ENCODE peak calls at places on chromosomes 12 and 14, in ten cellular contexts. W is A549, O is omental fat pad, Q is GM10248, Z is HFFc6, V is fibroblast of pulmonary artery, K is dorsolateral prefrontal cortex, G is OCI-LY7, D is A673, F is mucosa of descending colon. S is an unnamed sample.

GRCh38 chr12:6535960-6536847 is 1.9 kb downstream of the GAPDH start:
- DNase-seq in K (no peak), D (no peak), F (no peak), G (peak; percentile 17), W (no peak), Q (no peak), V (no peak), O (no peak), Z (no peak), S (no peak)

GRCh38 chr14:23469127-23469905 is at the start of gene NGDN:
- DNase-seq in O (peak; percentile 92), V (peak; percentile 100), W (peak; percentile 100), Z (peak; percentile 100), Q (peak; percentile 94), G (peak; percentile 99), D (peak; percentile 100), F (peak; percentile 91), K (peak; percentile 97), S (peak; percentile 89)

GRCh38 chr14:59511916-59512530 is 27.7 kb downstream of the JKAMP start:
- DNase-seq in Z (no peak), F (no peak), Q (peak; percentile 16), G (peak; percentile 29), K (no peak), D (peak; percentile 72), V (no peak), O (no peak), W (peak; percentile 9), S (peak; percentile 30)

GRCh38 chr12:20482680-20483079 is 114.3 kb downstream of the PDE3A start:
- DNase-seq in W (no peak), Z (no peak), F (no peak), O (no peak), Q (no peak), K (no peak), D (no peak), G (no peak), V (no peak), S (no peak)

GRCh38 chr14:87975636-87976035 is 17.3 kb downstream of the GALC start:
- DNase-seq in D (no peak), G (no peak), W (no peak), K (no peak), V (peak; percentile 25), Q (no peak), Z (no peak), O (no peak), F (no peak), S (no peak)

GRCh38 chr14:64549805-64550538 is at the start of gene PPP1R36:
- DNase-seq in W (no peak), O (no peak), K (no peak), G (no peak), V (no peak), Z (no peak), F (peak; percentile 84), Q (peak; percentile 35), D (peak; percentile 57), S (peak; percentile 61)

GRCh38 chr14:68607081-68607851 is 185.6 kb downstream of the ZFP36L1 start:
- DNase-seq in F (peak; percentile 64), D (no peak), G (no peak), Q (no peak), W (no peak), V (peak; percentile 26), K (no peak), Z (no peak), O (no peak), S (no peak)

GRCh38 chr14:21734457-21735074 is 60.9 kb upstream of the OR4E1 start:
- DNase-seq in Z (no peak), F (no peak), V (peak; percentile 68), O (no peak), D (peak; percentile 88), W (peak; percentile 69), G (peak; percentile 70), Q (peak; percentile 35), K (no peak), S (peak; percentile 29)

GRCh38 chr14:88289214-88289613 is 33.9 kb downstream of the KCNK10 start:
- DNase-seq in W (no peak), D (no peak), G (no peak), Q (no peak), K (no peak), Z (no peak), O (no peak), V (no peak), F (no peak), S (no peak)

GRCh38 chr14:77804592-77804991 is 4.7 kb downstream of the ADCK1 start:
- DNase-seq in D (peak; percentile 51), F (no peak), Z (no peak), W (peak; percentile 49), Q (peak; percentile 40), O (no peak), V (peak; percentile 10), G (peak; percentile 54), K (no peak), S (peak; percentile 49)

GRCh38 chr12:122126342-122126635 is 47.7 kb downstream of the IL31 start:
- DNase-seq in O (no peak), K (no peak), G (no peak), V (no peak), Z (no peak), F (no peak), W (no peak), Q (no peak), D (no peak), S (no peak)

GRCh38 chr12:88578821-88579518 is 1.3 kb downstream of the KITLG start:
- DNase-seq in K (no peak), Q (no peak), G (no peak), Z (peak; percentile 17), D (peak; percentile 39), V (no peak), O (no peak), F (peak; percentile 33), W (peak; percentile 52), S (no peak)

GRCh38 chr14:100714205-100714781 is 12.4 kb upstream of the DLK1 start:
- DNase-seq in F (no peak), D (no peak), O (no peak), K (peak; percentile 60), Q (no peak), V (no peak), Z (no peak), G (peak; percentile 80), W (no peak), S (no peak)

GRCh38 chr14:104283197-104284106 is 145.1 kb downstream of the KIF26A start:
- DNase-seq in O (no peak), K (peak; percentile 18), Z (no peak), G (no peak), W (no peak), V (no peak), F (peak; percentile 89), Q (no peak), D (no peak), S (no peak)

GRCh38 chr12:54431911-54432814 is 13.1 kb upstream of the ITGA5 start:
- DNase-seq in W (peak; percentile 70), K (no peak), O (peak; percentile 70), G (no peak), V (peak; percentile 86), F (no peak), Z (peak; percentile 58), D (peak; percentile 85), Q (no peak), S (no peak)

GRCh38 chr12:1350055-1350933 is 244.1 kb downstream of the FBXL14 start:
- DNase-seq in O (no peak), Q (no peak), D (peak; percentile 17), G (no peak), W (peak; percentile 54), V (peak; percentile 62), F (no peak), K (no peak), Z (peak; percentile 92), S (no peak)

GRCh38 chr12:109191621-109192250 is 75.3 kb downstream of the ACACB start:
- DNase-seq in V (no peak), F (no peak), W (peak; percentile 73), G (no peak), O (no peak), D (no peak), Q (no peak), Z (no peak), K (no peak), S (no peak)

GRCh38 chr12:54993181-54993835 is 8.7 kb upstream of the TESPA1 start:
- DNase-seq in W (peak; percentile 75), Z (peak; percentile 33), F (no peak), V (peak; percentile 77), D (peak; percentile 76), O (no peak), G (peak; percentile 83), Q (peak; percentile 64), K (no peak), S (peak; percentile 64)

DNA sequence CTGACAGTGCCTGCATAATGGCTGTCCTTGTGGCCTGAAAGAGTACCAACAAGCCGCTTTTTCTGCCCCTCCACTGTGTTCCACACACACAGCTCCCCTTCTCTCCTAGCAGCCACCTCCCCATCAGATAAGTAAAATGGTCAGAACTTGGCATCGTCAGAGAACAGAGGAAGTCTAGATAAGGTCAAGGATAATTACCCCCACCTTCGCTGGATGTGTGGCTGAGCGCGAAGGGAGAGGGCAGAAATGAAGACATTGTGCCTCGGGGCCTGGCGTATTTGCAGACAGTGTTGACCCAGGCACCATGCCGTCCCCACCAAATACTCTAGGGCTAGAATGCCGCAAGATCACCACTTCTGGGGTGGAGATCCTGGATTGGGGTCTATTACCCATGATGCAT is 30.6 kb downstream of the FBXO21 start:
- DNase-seq in K (no peak), F (no peak), O (no peak), Z (no peak), W (no peak), V (no peak), Q (no peak), G (no peak), D (no peak), S (no peak)
- TF ChIP-seq CTCF in K (no peak), F (no peak), O (no peak), Z (no peak), W (no peak), V (no peak), Q (no peak), G (no peak), D (no peak), S (no peak)

GRCh38 chr12:94994312-94994711 is 9.2 kb downstream of the NDUFA12 start:
- DNase-seq in D (no peak), O (no peak), V (peak; percentile 62), G (no peak), Z (peak; percentile 65), K (no peak), Q (no peak), W (peak; percentile 46), F (no peak), S (no peak)
- TF ChIP-seq CTCF in D (no peak), O (no peak), V (no peak), G (no peak), Z (peak; percentile 12), K (no peak), Q (no peak), W (no peak), F (no peak), S (no peak)

GRCh38 chr12:116426391-116427136 is 132.6 kb upstream of the MAP1LC3B2 start:
- DNase-seq in F (no peak), G (no peak), O (no peak), V (peak; percentile 98), W (peak; percentile 98), K (no peak), Z (peak; percentile 99), Q (no peak), D (peak; percentile 89), S (no peak)
- TF ChIP-seq CTCF in F (no peak), G (no peak), O (no peak), V (peak; percentile 68), W (peak; percentile 47), K (no peak), Z (peak; percentile 77), Q (no peak), D (peak; percentile 22), S (no peak)

GRCh38 chr14:106187176-106187670 is 660.8 kb downstream of the TMEM121 start:
- DNase-seq in D (no peak), Q (no peak), W (no peak), V (no peak), O (no peak), K (no peak), G (peak; percentile 53), Z (no peak), F (no peak), S (no peak)

GRCh38 chr14:106185837-106186233 is 659.5 kb downstream of the TMEM121 start:
- DNase-seq in O (no peak), W (no peak), V (no peak), G (peak; percentile 87), K (no peak), D (peak; percentile 19), F (no peak), Z (no peak), Q (no peak), S (no peak)
- TF ChIP-seq CTCF in O (no peak), W (no peak), V (no peak), G (peak; percentile 74), K (no peak), D (peak; percentile 61), F (no peak), Z (no peak), Q (peak; percentile 41), S (peak; percentile 44)